ENCODE peak calls at places on chromosomes 7 and 10, in nine cellular contexts. One of them, this sample, is unnamed.

GRCh38 chr10:30603589-30603988 is 26.0 kb downstream of the LYZL2 start:
- DNase-seq in fibroblast of lung: no peak
- DNase-seq in omental fat pad: no peak
- DNase-seq in AG04449: no peak
- DNase-seq in Caco-2: no peak
- DNase-seq in mucosa of descending colon: no peak
- DNase-seq in IMR-90: no peak
- DNase-seq in foreskin fibroblast: no peak
- DNase-seq in A549: no peak
- DNase-seq in this sample: no peak

GRCh38 chr7:33807779-33808482 is 97.4 kb upstream of the BMPER start:
- DNase-seq in fibroblast of lung: peak; percentile 66
- DNase-seq in omental fat pad: no peak
- DNase-seq in AG04449: peak; percentile 62
- DNase-seq in Caco-2: peak; percentile 53
- DNase-seq in mucosa of descending colon: peak; percentile 35
- DNase-seq in IMR-90: peak; percentile 74
- DNase-seq in foreskin fibroblast: peak; percentile 86
- DNase-seq in A549: peak; percentile 18
- DNase-seq in this sample: peak; percentile 67

GRCh38 chr7:137539111-137539715 is 195.7 kb upstream of the PTN start:
- DNase-seq in fibroblast of lung: peak; percentile 84
- DNase-seq in omental fat pad: no peak
- DNase-seq in AG04449: peak; percentile 73
- DNase-seq in Caco-2: no peak
- DNase-seq in mucosa of descending colon: no peak
- DNase-seq in IMR-90: peak; percentile 94
- DNase-seq in foreskin fibroblast: peak; percentile 76
- DNase-seq in A549: no peak
- DNase-seq in this sample: peak; percentile 49

GRCh38 chr7:3157541-3158287 is 114.0 kb upstream of the CARD11 start:
- DNase-seq in fibroblast of lung: no peak
- DNase-seq in omental fat pad: no peak
- DNase-seq in AG04449: no peak
- DNase-seq in Caco-2: no peak
- DNase-seq in mucosa of descending colon: no peak
- DNase-seq in IMR-90: peak; percentile 6
- DNase-seq in foreskin fibroblast: no peak
- DNase-seq in A549: no peak
- DNase-seq in this sample: no peak

GRCh38 chr7:25804154-25804553 is 347.8 kb upstream of the NFE2L3 start:
- DNase-seq in fibroblast of lung: no peak
- DNase-seq in omental fat pad: no peak
- DNase-seq in AG04449: no peak
- DNase-seq in Caco-2: no peak
- DNase-seq in mucosa of descending colon: no peak
- DNase-seq in IMR-90: no peak
- DNase-seq in foreskin fibroblast: no peak
- DNase-seq in A549: no peak
- DNase-seq in this sample: no peak

GRCh38 chr10:72328829-72329204 is 25.9 kb downstream of the DNAJB12 start:
- DNase-seq in fibroblast of lung: no peak
- DNase-seq in omental fat pad: no peak
- DNase-seq in AG04449: no peak
- DNase-seq in Caco-2: no peak
- DNase-seq in mucosa of descending colon: no peak
- DNase-seq in IMR-90: no peak
- DNase-seq in foreskin fibroblast: no peak
- DNase-seq in A549: no peak
- DNase-seq in this sample: no peak

GRCh38 chr7:120807390-120807789 is 50.6 kb downstream of the TSPAN12 start:
- DNase-seq in fibroblast of lung: no peak
- DNase-seq in omental fat pad: no peak
- DNase-seq in AG04449: no peak
- DNase-seq in Caco-2: no peak
- DNase-seq in mucosa of descending colon: no peak
- DNase-seq in IMR-90: no peak
- DNase-seq in foreskin fibroblast: no peak
- DNase-seq in A549: no peak
- DNase-seq in this sample: no peak

GRCh38 chr10:72086466-72087391 is 1.6 kb downstream of the SPOCK2 start:
- DNase-seq in fibroblast of lung: no peak
- DNase-seq in omental fat pad: no peak
- DNase-seq in AG04449: no peak
- DNase-seq in Caco-2: no peak
- DNase-seq in mucosa of descending colon: peak; percentile 51
- DNase-seq in IMR-90: peak; percentile 19
- DNase-seq in foreskin fibroblast: no peak
- DNase-seq in A549: no peak
- DNase-seq in this sample: no peak

GRCh38 chr10:72173635-72174296 is 42.0 kb upstream of the ANAPC16 start:
- DNase-seq in fibroblast of lung: peak; percentile 25
- DNase-seq in omental fat pad: no peak
- DNase-seq in AG04449: no peak
- DNase-seq in Caco-2: no peak
- DNase-seq in mucosa of descending colon: peak; percentile 14
- DNase-seq in IMR-90: peak; percentile 13
- DNase-seq in foreskin fibroblast: peak; percentile 66
- DNase-seq in A549: no peak
- DNase-seq in this sample: no peak

GRCh38 chr7:6392712-6393666 is 54.8 kb downstream of the DAGLB start:
- DNase-seq in fibroblast of lung: peak; percentile 94
- DNase-seq in omental fat pad: peak; percentile 85
- DNase-seq in AG04449: no peak
- DNase-seq in Caco-2: no peak
- DNase-seq in mucosa of descending colon: peak; percentile 97
- DNase-seq in IMR-90: peak; percentile 77
- DNase-seq in foreskin fibroblast: peak; percentile 96
- DNase-seq in A549: peak; percentile 69
- DNase-seq in this sample: peak; percentile 44

GRCh38 chr10:11446895-11447294 is 164.6 kb downstream of the USP6NL start:
- DNase-seq in fibroblast of lung: no peak
- DNase-seq in omental fat pad: no peak
- DNase-seq in AG04449: no peak
- DNase-seq in Caco-2: no peak
- DNase-seq in mucosa of descending colon: no peak
- DNase-seq in IMR-90: no peak
- DNase-seq in foreskin fibroblast: no peak
- DNase-seq in A549: no peak
- DNase-seq in this sample: no peak

GRCh38 chr7:152089183-152089582 is 63.7 kb downstream of the GALNT11 start:
- DNase-seq in fibroblast of lung: no peak
- DNase-seq in omental fat pad: no peak
- DNase-seq in AG04449: no peak
- DNase-seq in Caco-2: no peak
- DNase-seq in mucosa of descending colon: no peak
- DNase-seq in IMR-90: no peak
- DNase-seq in foreskin fibroblast: no peak
- DNase-seq in A549: no peak
- DNase-seq in this sample: no peak

GRCh38 chr10:17657116-17657500 is 13.2 kb downstream of the STAM start:
- DNase-seq in fibroblast of lung: no peak
- DNase-seq in omental fat pad: no peak
- DNase-seq in AG04449: no peak
- DNase-seq in Caco-2: no peak
- DNase-seq in mucosa of descending colon: no peak
- DNase-seq in IMR-90: no peak
- DNase-seq in foreskin fibroblast: no peak
- DNase-seq in A549: no peak
- DNase-seq in this sample: no peak

GRCh38 chr10:75195035-75195763 is 15.4 kb upstream of the VDAC2 start:
- DNase-seq in fibroblast of lung: peak; percentile 90
- DNase-seq in omental fat pad: no peak
- DNase-seq in AG04449: peak; percentile 76
- DNase-seq in Caco-2: no peak
- DNase-seq in mucosa of descending colon: no peak
- DNase-seq in IMR-90: peak; percentile 93
- DNase-seq in foreskin fibroblast: peak; percentile 50
- DNase-seq in A549: no peak
- DNase-seq in this sample: peak; percentile 39

GRCh38 chr7:132650498-132650897 is 74.2 kb upstream of the PLXNA4 start:
- DNase-seq in fibroblast of lung: peak; percentile 18
- DNase-seq in omental fat pad: no peak
- DNase-seq in AG04449: peak; percentile 67
- DNase-seq in Caco-2: no peak
- DNase-seq in mucosa of descending colon: no peak
- DNase-seq in IMR-90: peak; percentile 62
- DNase-seq in foreskin fibroblast: peak; percentile 87
- DNase-seq in A549: peak; percentile 15
- DNase-seq in this sample: peak; percentile 83

GRCh38 chr10:56359837-56360236 is 1.2 kb downstream of the ZWINT start:
- DNase-seq in fibroblast of lung: no peak
- DNase-seq in omental fat pad: no peak
- DNase-seq in AG04449: no peak
- DNase-seq in Caco-2: no peak
- DNase-seq in mucosa of descending colon: no peak
- DNase-seq in IMR-90: no peak
- DNase-seq in foreskin fibroblast: no peak
- DNase-seq in A549: no peak
- DNase-seq in this sample: no peak
- TF ChIP-seq CTCF in fibroblast of lung: no peak
- TF ChIP-seq CTCF in omental fat pad: no peak
- TF ChIP-seq CTCF in AG04449: no peak
- TF ChIP-seq CTCF in Caco-2: no peak
- TF ChIP-seq CTCF in mucosa of descending colon: no peak
- TF ChIP-seq CTCF in IMR-90: no peak
- TF ChIP-seq CTCF in foreskin fibroblast: no peak
- TF ChIP-seq CTCF in A549: no peak
- TF ChIP-seq CTCF in this sample: no peak

GRCh38 chr7:11865671-11866070 is 33.7 kb upstream of the THSD7A start:
- DNase-seq in fibroblast of lung: no peak
- DNase-seq in omental fat pad: no peak
- DNase-seq in AG04449: no peak
- DNase-seq in Caco-2: no peak
- DNase-seq in mucosa of descending colon: no peak
- DNase-seq in IMR-90: no peak
- DNase-seq in foreskin fibroblast: no peak
- DNase-seq in A549: no peak
- DNase-seq in this sample: no peak
- TF ChIP-seq CTCF in fibroblast of lung: no peak
- TF ChIP-seq CTCF in omental fat pad: no peak
- TF ChIP-seq CTCF in AG04449: no peak
- TF ChIP-seq CTCF in Caco-2: no peak
- TF ChIP-seq CTCF in mucosa of descending colon: no peak
- TF ChIP-seq CTCF in IMR-90: no peak
- TF ChIP-seq CTCF in foreskin fibroblast: no peak
- TF ChIP-seq CTCF in A549: no peak
- TF ChIP-seq CTCF in this sample: no peak

GRCh38 chr10:68333058-68333395 is 299 bp upstream of the PBLD start:
- DNase-seq in fibroblast of lung: no peak
- DNase-seq in omental fat pad: no peak
- DNase-seq in AG04449: no peak
- DNase-seq in Caco-2: no peak
- DNase-seq in mucosa of descending colon: no peak
- DNase-seq in IMR-90: peak; percentile 56
- DNase-seq in foreskin fibroblast: peak; percentile 14
- DNase-seq in A549: no peak
- DNase-seq in this sample: no peak
- TF ChIP-seq CTCF in fibroblast of lung: no peak
- TF ChIP-seq CTCF in omental fat pad: no peak
- TF ChIP-seq CTCF in AG04449: no peak
- TF ChIP-seq CTCF in Caco-2: no peak
- TF ChIP-seq CTCF in mucosa of descending colon: no peak
- TF ChIP-seq CTCF in IMR-90: no peak
- TF ChIP-seq CTCF in foreskin fibroblast: no peak
- TF ChIP-seq CTCF in A549: no peak
- TF ChIP-seq CTCF in this sample: no peak

GRCh38 chr10:132102071-132102716 is 36.4 kb downstream of the JAKMIP3 start:
- DNase-seq in fibroblast of lung: no peak
- DNase-seq in omental fat pad: no peak
- DNase-seq in AG04449: no peak
- DNase-seq in Caco-2: no peak
- DNase-seq in mucosa of descending colon: no peak
- DNase-seq in IMR-90: no peak
- DNase-seq in foreskin fibroblast: no peak
- DNase-seq in A549: no peak
- DNase-seq in this sample: no peak

GRCh38 chr10:132100556-132101349 is 35.0 kb downstream of the JAKMIP3 start:
- DNase-seq in fibroblast of lung: no peak
- DNase-seq in omental fat pad: no peak
- DNase-seq in AG04449: no peak
- DNase-seq in Caco-2: peak; percentile 10
- DNase-seq in mucosa of descending colon: no peak
- DNase-seq in IMR-90: no peak
- DNase-seq in foreskin fibroblast: no peak
- DNase-seq in A549: no peak
- DNase-seq in this sample: no peak

GRCh38 chr10:132099701-132100481 is 34.1 kb downstream of the JAKMIP3 start:
- DNase-seq in fibroblast of lung: no peak
- DNase-seq in omental fat pad: no peak
- DNase-seq in AG04449: no peak
- DNase-seq in Caco-2: peak; percentile 21
- DNase-seq in mucosa of descending colon: no peak
- DNase-seq in IMR-90: no peak
- DNase-seq in foreskin fibroblast: no peak
- DNase-seq in A549: no peak
- DNase-seq in this sample: no peak

GRCh38 chr10:132102717-132103110 is 37.0 kb downstream of the JAKMIP3 start:
- DNase-seq in fibroblast of lung: no peak
- DNase-seq in omental fat pad: no peak
- DNase-seq in AG04449: no peak
- DNase-seq in Caco-2: no peak
- DNase-seq in mucosa of descending colon: no peak
- DNase-seq in IMR-90: no peak
- DNase-seq in foreskin fibroblast: no peak
- DNase-seq in A549: no peak
- DNase-seq in this sample: no peak

DNA sequence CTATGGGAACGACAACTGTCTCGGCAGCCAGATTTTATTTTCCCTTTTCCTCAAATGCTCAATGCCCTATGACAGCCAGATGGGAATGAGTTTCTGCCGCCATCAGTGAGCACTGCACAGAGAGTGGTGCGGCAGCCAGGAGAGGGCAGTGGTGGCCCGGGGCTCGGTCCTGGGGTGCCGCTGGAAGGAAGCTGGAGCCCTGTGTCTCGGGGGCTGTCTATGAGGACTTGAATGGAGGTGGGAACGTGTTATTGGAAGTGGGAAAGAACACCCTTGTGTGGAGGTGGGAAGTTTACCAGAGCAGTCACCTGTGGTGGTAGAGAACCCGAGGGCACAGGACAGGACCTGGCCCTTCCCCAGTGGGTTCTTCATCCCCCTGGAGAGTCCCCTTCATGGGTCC is 35.8 kb downstream of the JAKMIP3 start:
- DNase-seq in fibroblast of lung: no peak
- DNase-seq in omental fat pad: no peak
- DNase-seq in AG04449: no peak
- DNase-seq in Caco-2: peak; percentile 30
- DNase-seq in mucosa of descending colon: no peak
- DNase-seq in IMR-90: no peak
- DNase-seq in foreskin fibroblast: no peak
- DNase-seq in A549: no peak
- DNase-seq in this sample: no peak
- TF ChIP-seq CTCF in fibroblast of lung: no peak
- TF ChIP-seq CTCF in omental fat pad: no peak
- TF ChIP-seq CTCF in AG04449: no peak
- TF ChIP-seq CTCF in Caco-2: no peak
- TF ChIP-seq CTCF in mucosa of descending colon: no peak
- TF ChIP-seq CTCF in IMR-90: no peak
- TF ChIP-seq CTCF in foreskin fibroblast: no peak
- TF ChIP-seq CTCF in A549: no peak
- TF ChIP-seq CTCF in this sample: no peak

GRCh38 chr7:78226059-78226658 is 427.6 kb downstream of the PHTF2 start:
- DNase-seq in fibroblast of lung: peak; percentile 63
- DNase-seq in omental fat pad: peak; percentile 35
- DNase-seq in AG04449: no peak
- DNase-seq in Caco-2: no peak
- DNase-seq in mucosa of descending colon: peak; percentile 79
- DNase-seq in IMR-90: peak; percentile 45
- DNase-seq in foreskin fibroblast: no peak
- DNase-seq in A549: peak; percentile 15
- DNase-seq in this sample: peak; percentile 47
- TF ChIP-seq CTCF in fibroblast of lung: peak; percentile 49
- TF ChIP-seq CTCF in omental fat pad: no peak
- TF ChIP-seq CTCF in AG04449: peak; percentile 39
- TF ChIP-seq CTCF in Caco-2: peak; percentile 41
- TF ChIP-seq CTCF in mucosa of descending colon: no peak
- TF ChIP-seq CTCF in IMR-90: peak; percentile 52
- TF ChIP-seq CTCF in foreskin fibroblast: peak; percentile 55
- TF ChIP-seq CTCF in A549: peak; percentile 44
- TF ChIP-seq CTCF in this sample: peak; percentile 73

This sample was measured in HFF-Myc.